ENCODE peak calls at places on chromosomes 1 and 21, in four cellular contexts. F, P, L and D are unnamed samples.

GRCh38 chr1:167645161-167645560 is 15.1 kb downstream of the RCSD1 start:
- DNase-seq in F (no peak), P (no peak), L (no peak), D (no peak)

GRCh38 chr1:54808443-54809207 is 7.5 kb upstream of the TTC22 start:
- DNase-seq in F (no peak), P (no peak), L (no peak), D (peak; percentile 61)

GRCh38 chr1:48644950-48645605 is 131.6 kb downstream of the BEND5 start:
- DNase-seq in F (no peak), P (no peak), L (no peak), D (no peak)

GRCh38 chr1:207817778-207818751 is 66.2 kb downstream of the CD46 start:
- DNase-seq in F (no peak), P (no peak), L (peak; percentile 56), D (no peak)

GRCh38 chr21:32312976-32313375 is 14.3 kb downstream of the MRAP start:
- DNase-seq in F (no peak), P (no peak), L (no peak), D (peak; percentile 72)

GRCh38 chr21:36698160-36699025 is 522 bp upstream of the SIM2 start:
- DNase-seq in F (peak; percentile 26), P (no peak), L (no peak), D (no peak)

GRCh38 chr1:179313004-179313403 is 19.4 kb downstream of the SOAT1 start:
- DNase-seq in F (no peak), P (no peak), L (no peak), D (no peak)

GRCh38 chr1:16122916-16123315 is 33.0 kb downstream of the EPHA2 start:
- DNase-seq in F (no peak), P (no peak), L (peak; percentile 45), D (peak; percentile 48)

GRCh38 chr1:42173155-42173933 is 8.8 kb upstream of the GUCA2A start:
- DNase-seq in F (no peak), P (peak; percentile 66), L (peak; percentile 77), D (peak; percentile 94)

GRCh38 chr21:21000576-21001175 is 2.5 kb downstream of the NCAM2 start:
- DNase-seq in F (no peak), P (no peak), L (no peak), D (no peak)

GRCh38 chr21:14480601-14481000 is 65.5 kb downstream of the SAMSN1 start:
- DNase-seq in F (no peak), P (no peak), L (no peak), D (peak; percentile 17)

GRCh38 chr1:39574646-39575045 is 1.9 kb downstream of the PABPC4 start:
- DNase-seq in F (no peak), P (no peak), L (no peak), D (no peak)

GRCh38 chr1:30905898-30906620 is 2.5 kb downstream of the SDC3 start:
- DNase-seq in F (no peak), P (no peak), L (peak; percentile 63), D (no peak)

GRCh38 chr1:220798338-220798737 is 11.6 kb downstream of the MTARC1 start:
- DNase-seq in F (no peak), P (no peak), L (no peak), D (no peak)

GRCh38 chr1:159780583-159781582 is at the start of gene DUSP23:
- DNase-seq in F (peak; percentile 96), P (peak; percentile 98), L (peak; percentile 99), D (peak; percentile 99)

GRCh38 chr1:175267716-175268416 is 75.3 kb upstream of the KIAA0040 start:
- DNase-seq in F (no peak), P (peak; percentile 22), L (peak; percentile 91), D (no peak)

GRCh38 chr1:47436304-47436978 is 1.4 kb upstream of the FOXD2 start:
- DNase-seq in F (peak; percentile 32), P (peak; percentile 53), L (peak; percentile 77), D (peak; percentile 68)

GRCh38 chr1:56446531-56447098 is 132.7 kb downstream of the PLPP3 start:
- DNase-seq in F (no peak), P (peak; percentile 59), L (peak; percentile 82), D (peak; percentile 64)

GRCh38 chr1:231828182-231828920 is 201.8 kb downstream of the DISC1 start:
- DNase-seq in F (peak; percentile 60), P (no peak), L (no peak), D (no peak)

GRCh38 chr1:67888707-67889106 is 55.4 kb upstream of the GNG12 start:
- DNase-seq in F (no peak), P (no peak), L (no peak), D (no peak)

GRCh38 chr1:212456166-212456528 is 23.4 kb downstream of the NENF start:
- DNase-seq in F (no peak), P (no peak), L (no peak), D (no peak)

GRCh38 chr1:218330043-218330623 is 15.0 kb upstream of the TGFB2 start:
- DNase-seq in F (peak; percentile 31), P (no peak), L (no peak), D (no peak)

GRCh38 chr1:199221371-199222150 is 582.7 kb downstream of the PTPRC start:
- DNase-seq in F (no peak), P (no peak), L (no peak), D (no peak)

GRCh38 chr1:96409087-96409486 is 312.5 kb upstream of the PTBP2 start:
- DNase-seq in F (no peak), P (no peak), L (no peak), D (no peak)

GRCh38 chr1:62508187-62508758 is 71.4 kb downstream of the USP1 start:
- DNase-seq in F (peak; percentile 33), P (peak; percentile 22), L (no peak), D (no peak)

GRCh38 chr1:203491664-203492485 is 2.1 kb upstream of the OPTC start:
- DNase-seq in F (no peak), P (peak; percentile 44), L (no peak), D (no peak)

GRCh38 chr1:217482356-217483102 is 148.4 kb downstream of the GPATCH2 start:
- DNase-seq in F (peak; percentile 8), P (no peak), L (no peak), D (no peak)

GRCh38 chr1:211714154-211714553 is 38.7 kb upstream of the NEK2 start:
- DNase-seq in F (no peak), P (no peak), L (no peak), D (no peak)

GRCh38 chr1:151145158-151146071 is 1.0 kb downstream of the SEMA6C start:
- DNase-seq in F (no peak), P (no peak), L (peak; percentile 73), D (no peak)

GRCh38 chr1:15341634-15342375 is 67.9 kb upstream of the EFHD2 start:
- DNase-seq in F (no peak), P (no peak), L (no peak), D (no peak)

GRCh38 chr21:25573409-25574206 is 33.7 kb downstream of the MRPL39 start:
- DNase-seq in F (peak; percentile 24), P (no peak), L (no peak), D (no peak)

GRCh38 chr1:234102591-234102990 is 198.1 kb downstream of the SLC35F3 start:
- DNase-seq in F (no peak), P (no peak), L (no peak), D (no peak)

GRCh38 chr1:16433066-16433465 is 4.2 kb downstream of the SPATA21 start:
- DNase-seq in F (no peak), P (no peak), L (no peak), D (no peak)

GRCh38 chr1:231626535-231626950 is at the start of gene DISC1:
- DNase-seq in F (peak; percentile 32), P (peak; percentile 89), L (peak; percentile 93), D (peak; percentile 79)

GRCh38 chr1:247295274-247295684 is 36.4 kb downstream of the ZNF496 start:
- DNase-seq in F (no peak), P (no peak), L (no peak), D (peak; percentile 15)

GRCh38 chr1:26225033-26225831 is 8.8 kb upstream of the CEP85 start:
- DNase-seq in F (no peak), P (peak; percentile 55), L (peak; percentile 70), D (peak; percentile 88)

GRCh38 chr1:55155522-55155921 is 59.6 kb downstream of the USP24 start:
- DNase-seq in F (no peak), P (no peak), L (no peak), D (no peak)

GRCh38 chr1:216944864-216945505 is 221.8 kb upstream of the ESRRG start:
- DNase-seq in F (no peak), P (no peak), L (no peak), D (no peak)

GRCh38 chr1:210174133-210174532 is 58.5 kb upstream of the SERTAD4 start:
- DNase-seq in F (no peak), P (no peak), L (no peak), D (no peak)

GRCh38 chr1:205324781-205325180 is 3.2 kb upstream of the NUAK2 start:
- DNase-seq in F (no peak), P (no peak), L (no peak), D (no peak)
- TF ChIP-seq POLR2A in F (no peak), P (no peak), L (no peak), D (no peak)

GRCh38 chr1:81613803-81614202 is 186.9 kb upstream of the ADGRL2 start:
- DNase-seq in F (no peak), P (no peak), L (no peak), D (no peak)

GRCh38 chr1:81619156-81619555 is 181.6 kb upstream of the ADGRL2 start:
- DNase-seq in F (no peak), P (no peak), L (no peak), D (no peak)

GRCh38 chr1:81617308-81618027 is 183.3 kb upstream of the ADGRL2 start:
- DNase-seq in F (no peak), P (no peak), L (no peak), D (no peak)
- TF ChIP-seq CTCF in F (no peak), P (no peak), L (no peak), D (no peak)

GRCh38 chr1:33468559-33468958 is 3.9 kb upstream of the ZSCAN20 start:
- DNase-seq in F (no peak), P (no peak), L (no peak), D (no peak)
- TF ChIP-seq POLR2A in F (no peak), P (no peak), L (no peak), D (no peak)

DNA sequence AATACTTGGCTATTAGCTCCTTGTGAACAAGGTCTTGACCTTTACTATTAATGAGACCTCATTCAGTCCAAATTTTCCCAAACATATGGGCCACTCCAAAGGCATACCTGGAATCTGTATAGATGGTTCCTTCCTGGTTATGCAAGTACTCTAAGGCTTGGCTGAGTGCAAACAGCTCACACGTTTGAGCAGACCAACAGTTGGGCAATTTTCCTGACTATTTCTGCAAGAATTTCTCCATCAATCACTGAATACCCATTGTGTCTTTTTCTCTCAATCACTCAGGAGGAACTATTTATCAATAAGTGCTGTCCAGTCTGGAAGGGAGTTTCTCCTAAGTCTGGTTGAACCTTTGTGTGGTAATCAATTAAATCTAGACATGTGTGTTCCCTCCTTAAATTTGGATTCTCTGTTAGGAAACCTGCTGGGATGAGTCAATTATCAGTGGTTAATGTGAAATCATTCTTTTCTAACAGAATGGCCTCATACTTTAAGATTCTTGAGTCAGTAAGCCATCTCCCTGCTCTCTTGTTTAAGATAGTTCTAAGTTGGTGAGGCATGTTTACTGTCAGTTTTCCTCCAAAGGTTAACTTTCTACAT is 6.9 kb upstream of the AADACL3 start:
- DNase-seq in F (no peak), P (no peak), L (no peak), D (no peak)
- TF ChIP-seq CTCF in F (no peak), P (no peak), L (no peak), D (no peak)